ENCODE peak calls at places on chromosomes 11 and 22, in eight cellular contexts. F, G, A, P, N, B, J and V are unnamed samples.

GRCh38 chr11:73478737-73479347 is 102.6 kb downstream of the RELT start:
- DNase-seq in F (peak; percentile 9), G (no peak), A (peak; percentile 9), P (peak; percentile 55), N (no peak), B (no peak), J (peak; percentile 26), V (no peak)

GRCh38 chr11:88250566-88251080 is 75.4 kb upstream of the RAB38 start:
- DNase-seq in F (no peak), G (no peak), A (peak; percentile 70), P (no peak), N (no peak), B (no peak), J (no peak), V (no peak)

GRCh38 chr11:102115557-102115956 is 5.3 kb downstream of the YAP1 start:
- DNase-seq in F (no peak), G (no peak), A (no peak), P (no peak), N (no peak), B (no peak), J (peak; percentile 82), V (no peak)

GRCh38 chr22:43345761-43346261 is 2.6 kb upstream of the SCUBE1 start:
- DNase-seq in F (no peak), G (no peak), A (no peak), P (no peak), N (peak; percentile 48), B (no peak), J (no peak), V (no peak)

GRCh38 chr22:36528336-36528735 is 630 bp downstream of the EIF3D start:
- DNase-seq in F (peak; percentile 23), G (peak; percentile 45), A (no peak), P (no peak), N (no peak), B (no peak), J (peak; percentile 21), V (no peak)

GRCh38 chr11:71206186-71206585 is 46.2 kb downstream of the SHANK2 start:
- DNase-seq in F (no peak), G (no peak), A (no peak), P (no peak), N (peak; percentile 9), B (no peak), J (no peak), V (peak; percentile 4)

GRCh38 chr11:80993561-80993960 is 1552.7 kb upstream of the TENM4 start:
- DNase-seq in F (no peak), G (no peak), A (no peak), P (no peak), N (no peak), B (no peak), J (peak; percentile 18), V (no peak)

GRCh38 chr22:35734517-35734827 is 16.8 kb downstream of the APOL5 start:
- DNase-seq in F (no peak), G (no peak), A (no peak), P (no peak), N (no peak), B (peak; percentile 24), J (no peak), V (no peak)

GRCh38 chr11:2748814-2749554 is 49.2 kb upstream of the KCNQ1OT1 start:
- DNase-seq in F (no peak), G (no peak), A (no peak), P (no peak), N (peak; percentile 68), B (peak; percentile 29), J (no peak), V (peak; percentile 30)

GRCh38 chr11:114264381-114264780 is 31.8 kb upstream of the NNMT start:
- DNase-seq in F (no peak), G (no peak), A (no peak), P (no peak), N (no peak), B (no peak), J (no peak), V (no peak)